ENCODE peak calls at places on chromosomes 12 and 14, in eight cellular contexts. D is ascending aorta; O is HT1080; N is NCI-H69; Z is HEK293T; H is cardiac septum; E is kidney epithelial cell; A is activated T-helper 1 cell treated with anti-CD3 and anti-CD28 coated beads, Interleukin-2, amount 50 U/mL, for 16 hours. P is an unnamed sample.
A peak's percentile ranks its signal among the peaks of the same experiment; 100 is the strongest.

GRCh38 chr12:55996201-55996714 is 818 bp upstream of the SUOX start:
- DNase-seq in A (peak; percentile 39), Z (peak; percentile 61), E (no peak), O (peak; percentile 52), H (no peak), D (peak; percentile 79), N (peak; percentile 77), P (peak; percentile 44)

GRCh38 chr12:94875525-94875924 is 128.0 kb downstream of the NDUFA12 start:
- DNase-seq in E (peak; percentile 43), H (no peak), D (no peak), A (no peak), N (peak; percentile 75), Z (peak; percentile 40), O (peak; percentile 35), P (peak; percentile 69)

GRCh38 chr14:104353221-104353920 is 215.0 kb downstream of the KIF26A start:
- DNase-seq in E (no peak), N (no peak), A (no peak), Z (no peak), O (no peak), D (peak; percentile 45), H (peak; percentile 66), P (no peak)

GRCh38 chr14:21066882-21067502 is 3.1 kb upstream of the ARHGEF40 start:
- DNase-seq in H (no peak), Z (no peak), D (no peak), A (no peak), N (peak; percentile 60), O (no peak), E (no peak), P (peak; percentile 52)

GRCh38 chr14:67251573-67252226 is 10.5 kb downstream of the PALS1 start:
- DNase-seq in Z (no peak), A (no peak), D (no peak), E (no peak), H (no peak), N (no peak), O (peak; percentile 90), P (no peak)

GRCh38 chr12:69473229-69473628 is 3.0 kb downstream of the FRS2 start:
- DNase-seq in Z (no peak), O (no peak), H (no peak), N (no peak), D (no peak), E (no peak), A (no peak), P (no peak)

GRCh38 chr14:106459971-106460730 is 933.8 kb downstream of the TMEM121 start:
- DNase-seq in H (no peak), D (no peak), Z (peak; percentile 46), O (no peak), A (peak; percentile 49), E (no peak), N (peak; percentile 55), P (peak; percentile 17)

GRCh38 chr14:19918553-19919264 is 1.7 kb upstream of the OR4K5 start:
- DNase-seq in O (no peak), E (no peak), Z (no peak), H (no peak), A (no peak), N (no peak), D (no peak), P (no peak)

GRCh38 chr12:83389237-83389996 is 702.7 kb downstream of the TMTC2 start:
- DNase-seq in A (no peak), E (no peak), O (peak; percentile 57), H (no peak), N (peak; percentile 35), D (no peak), Z (peak; percentile 24), P (peak; percentile 19)

GRCh38 chr14:68770051-68770450 is 22.8 kb downstream of the ZFP36L1 start:
- DNase-seq in N (no peak), A (no peak), H (no peak), D (no peak), E (no peak), Z (no peak), O (no peak), P (no peak)

GRCh38 chr12:5177731-5178130 is 134.1 kb downstream of the KCNA5 start:
- DNase-seq in E (no peak), N (no peak), D (no peak), H (no peak), Z (no peak), O (no peak), A (no peak), P (no peak)

GRCh38 chr14:31137214-31137889 is 70.2 kb downstream of the HECTD1 start:
- DNase-seq in O (peak; percentile 15), A (no peak), D (no peak), H (no peak), E (no peak), Z (no peak), N (no peak), P (no peak)

P was measured in NCI-H524.